ENCODE peak calls at places on chromosomes 11 and 22, in five cellular contexts. M is ovary, S is stomach, D is HepG2, I is A549. J is an unnamed sample.

GRCh38 chr11:87820026-87820425 is 355.2 kb downstream of the RAB38 start:
- DNase-seq in M (no peak), S (no peak), D (no peak), I (no peak), J (no peak)

GRCh38 chr11:134939046-134939445 is 527.0 kb upstream of the B3GAT1 start:
- DNase-seq in M (no peak), S (no peak), D (no peak), I (no peak), J (no peak)

GRCh38 chr11:111982532-111983186 is 42.5 kb upstream of the DLAT start:
- DNase-seq in M (no peak), S (no peak), D (no peak), I (no peak), J (no peak)

GRCh38 chr22:48670747-48671146 is 1156.9 kb downstream of the BRD1 start:
- DNase-seq in M (no peak), S (no peak), D (no peak), I (no peak), J (no peak)

GRCh38 chr22:38177926-38178604 is 3.6 kb downstream of the PLA2G6 start:
- DNase-seq in M (peak), S (peak), D (peak), I (peak), J (peak)

GRCh38 chr11:65615950-65616574 is 486 bp downstream of the PCNX3 start:
- DNase-seq in M (no peak), S (peak), D (peak), I (peak), J (no peak)

GRCh38 chr22:23183107-23183698 is 2.9 kb downstream of the BCR start:
- DNase-seq in M (peak), S (peak), D (peak), I (no peak), J (peak)

GRCh38 chr11:8257003-8257664 is 6.5 kb downstream of the LMO1 start:
- DNase-seq in M (no peak), S (peak), D (no peak), I (no peak), J (no peak)

GRCh38 chr22:44719586-44720368 is 17.8 kb downstream of the PRR5 start:
- DNase-seq in M (no peak), S (peak), D (no peak), I (no peak), J (peak)

GRCh38 chr22:40620464-40621046 is 16.0 kb downstream of the MRTFA start:
- DNase-seq in M (no peak), S (no peak), D (no peak), I (peak), J (no peak)

GRCh38 chr11:121153472-121153871 is 52.4 kb downstream of the TECTA start:
- DNase-seq in M (no peak), S (no peak), D (no peak), I (no peak), J (no peak)

GRCh38 chr22:49271831-49272230 is 555.8 kb downstream of the BRD1 start:
- DNase-seq in M (no peak), S (peak), D (no peak), I (no peak), J (no peak)

GRCh38 chr11:71136095-71136845 is 116.1 kb downstream of the SHANK2 start:
- DNase-seq in M (no peak), S (no peak), D (no peak), I (no peak), J (no peak)

GRCh38 chr22:45997775-45998637 is 21.0 kb upstream of the WNT7B start:
- DNase-seq in M (no peak), S (no peak), D (no peak), I (no peak), J (no peak)

GRCh38 chr11:36015806-36016205 is 71.9 kb downstream of the LDLRAD3 start:
- DNase-seq in M (peak), S (no peak), D (no peak), I (no peak), J (no peak)

GRCh38 chr11:125990244-125990643 is 44.4 kb downstream of the VSIG10L2 start:
- DNase-seq in M (peak), S (no peak), D (no peak), I (no peak), J (no peak)

GRCh38 chr22:20107471-20107901 is 8.4 kb upstream of the RANBP1 start:
- DNase-seq in M (no peak), S (no peak), D (no peak), I (no peak), J (no peak)

GRCh38 chr11:23391031-23391430 is 530.8 kb upstream of the CCDC179 start:
- DNase-seq in M (no peak), S (no peak), D (no peak), I (no peak), J (no peak)
- H3K4me3 ChIP-seq in M (no peak), S (no peak), D (no peak), I (no peak), J (no peak)

DNA sequence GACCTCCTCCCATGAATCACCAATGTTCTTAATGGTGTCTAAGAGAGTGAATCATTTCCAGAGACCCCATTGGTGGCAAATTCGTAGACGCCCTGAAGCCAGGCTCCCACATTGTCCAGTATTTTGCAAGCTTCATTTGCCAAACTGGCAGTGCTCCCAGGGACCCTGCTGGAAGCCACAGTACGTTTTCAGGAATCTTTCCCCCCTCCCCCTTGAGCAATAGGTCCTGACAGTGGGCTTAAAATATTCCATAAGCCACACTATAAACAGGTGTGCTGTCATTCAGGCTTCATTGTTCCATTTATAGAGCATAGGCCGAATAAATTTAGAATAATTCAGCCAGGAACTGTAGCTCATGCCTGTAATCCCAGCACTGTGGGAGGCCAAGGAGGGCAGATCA is 125.3 kb downstream of the MORC2 start:
- DNase-seq in M (no peak), S (peak), D (no peak), I (no peak), J (no peak)
- TF ChIP-seq EP300 in M (no peak), S (no peak), D (no peak), I (no peak), J (no peak)

GRCh38 chr11:15027011-15027410 is 46.4 kb upstream of the CALCB start:
- DNase-seq in M (no peak), S (no peak), D (no peak), I (no peak), J (no peak)
- H3K4me3 ChIP-seq in M (no peak), S (no peak), D (no peak), I (no peak), J (no peak)

GRCh38 chr11:16572946-16573345 is 165.5 kb upstream of the C11orf58 start:
- DNase-seq in M (no peak), S (no peak), D (peak), I (no peak), J (no peak)
- TF ChIP-seq EP300 in M (no peak), S (no peak), D (no peak), I (no peak), J (no peak)

GRCh38 chr11:82936261-82936660 is 34.7 kb downstream of the DDIAS start:
- DNase-seq in M (no peak), S (no peak), D (no peak), I (no peak), J (no peak)
- H3K4me3 ChIP-seq in M (no peak), S (no peak), D (no peak), I (no peak), J (no peak)

GRCh38 chr22:24208012-24208749 is 26.9 kb downstream of the SUSD2 start:
- DNase-seq in M (peak), S (peak), D (peak), I (peak), J (no peak)
- TF ChIP-seq EP300 in M (no peak), S (no peak), D (peak), I (peak), J (no peak)

DNA sequence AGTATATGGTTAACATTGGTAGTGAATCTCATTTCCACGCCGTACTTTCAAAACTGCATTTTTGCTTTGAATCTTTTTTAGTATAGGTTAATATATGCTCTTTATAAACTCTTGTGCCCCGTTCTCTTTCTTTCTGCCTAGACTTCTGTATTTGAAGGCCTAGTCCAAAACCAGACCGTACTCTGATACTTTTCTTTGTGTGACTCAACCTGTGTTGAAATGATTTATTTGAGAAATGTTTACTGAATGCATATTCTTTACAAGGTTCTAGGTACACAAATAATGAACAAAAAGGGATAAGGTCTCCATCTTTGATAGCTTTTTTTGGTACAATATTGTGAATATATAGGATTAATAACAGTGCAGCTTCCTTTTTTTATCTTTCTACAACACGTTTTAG is 68.3 kb downstream of the HIPK3 start:
- DNase-seq in M (no peak), S (no peak), D (no peak), I (no peak), J (no peak)
- H3K4me3 ChIP-seq in M (no peak), S (no peak), D (no peak), I (no peak), J (no peak)